ENCODE peak calls at places on chromosomes 5 and 9, in five cellular contexts. One of them, this sample, is unnamed. For H3K36me3, the result is how much of the 10 kb centered on the place peaks cover.

GRCh38 chr9:77435688-77436087 is 212.4 kb downstream of the GNA14 start:
- DNase-seq in ovary: no peak
- DNase-seq in right lobe of liver: no peak
- DNase-seq in suprapubic skin: no peak
- DNase-seq in IMR-90: peak
- DNase-seq in this sample: no peak

GRCh38 chr5:1130218-1130946 is 18.5 kb upstream of the SLC12A7 start:
- DNase-seq in right lobe of liver: no peak
- DNase-seq in suprapubic skin: no peak
- DNase-seq in ovary: no peak
- DNase-seq in IMR-90: no peak
- DNase-seq in this sample: peak

GRCh38 chr9:96258967-96259366 is 43.0 kb downstream of the HSD17B3 start:
- DNase-seq in right lobe of liver: no peak
- DNase-seq in ovary: no peak
- DNase-seq in suprapubic skin: no peak
- DNase-seq in IMR-90: no peak
- DNase-seq in this sample: no peak

GRCh38 chr5:87329114-87329513 is 61.4 kb downstream of the RASA1 start:
- DNase-seq in IMR-90: no peak
- DNase-seq in suprapubic skin: no peak
- DNase-seq in right lobe of liver: no peak
- DNase-seq in ovary: no peak
- DNase-seq in this sample: no peak

GRCh38 chr5:111668713-111669112 is 88.3 kb downstream of the NREP start:
- DNase-seq in right lobe of liver: no peak
- DNase-seq in suprapubic skin: no peak
- DNase-seq in IMR-90: peak
- DNase-seq in ovary: no peak
- DNase-seq in this sample: no peak

GRCh38 chr9:108316633-108317032 is 539.2 kb downstream of the ACTL7B start:
- DNase-seq in right lobe of liver: no peak
- DNase-seq in IMR-90: no peak
- DNase-seq in ovary: no peak
- DNase-seq in suprapubic skin: no peak
- DNase-seq in this sample: peak

GRCh38 chr9:35508069-35508468 is 18.2 kb downstream of the RUSC2 start:
- DNase-seq in right lobe of liver: no peak
- DNase-seq in suprapubic skin: no peak
- DNase-seq in ovary: no peak
- DNase-seq in IMR-90: peak
- DNase-seq in this sample: no peak

GRCh38 chr9:78626971-78627370 is 330.0 kb downstream of the PSAT1 start:
- DNase-seq in ovary: no peak
- DNase-seq in IMR-90: no peak
- DNase-seq in suprapubic skin: no peak
- DNase-seq in right lobe of liver: no peak
- DNase-seq in this sample: no peak

GRCh38 chr9:91817493-91818225 is 132.4 kb downstream of the ROR2 start:
- DNase-seq in IMR-90: peak
- DNase-seq in suprapubic skin: no peak
- DNase-seq in right lobe of liver: no peak
- DNase-seq in ovary: peak
- DNase-seq in this sample: no peak

GRCh38 chr5:56817306-56817986 is 2.1 kb downstream of the MAP3K1 start:
- DNase-seq in right lobe of liver: no peak
- DNase-seq in ovary: no peak
- DNase-seq in suprapubic skin: no peak
- DNase-seq in IMR-90: no peak
- DNase-seq in this sample: no peak

GRCh38 chr9:32335127-32335526 is 49.3 kb upstream of the ACO1 start:
- DNase-seq in suprapubic skin: no peak
- DNase-seq in ovary: no peak
- DNase-seq in right lobe of liver: no peak
- DNase-seq in IMR-90: no peak
- DNase-seq in this sample: no peak

GRCh38 chr5:98483301-98483700 is 290.2 kb upstream of the RGMB start:
- DNase-seq in right lobe of liver: no peak
- DNase-seq in IMR-90: peak
- DNase-seq in suprapubic skin: no peak
- DNase-seq in ovary: no peak
- DNase-seq in this sample: no peak

DNA sequence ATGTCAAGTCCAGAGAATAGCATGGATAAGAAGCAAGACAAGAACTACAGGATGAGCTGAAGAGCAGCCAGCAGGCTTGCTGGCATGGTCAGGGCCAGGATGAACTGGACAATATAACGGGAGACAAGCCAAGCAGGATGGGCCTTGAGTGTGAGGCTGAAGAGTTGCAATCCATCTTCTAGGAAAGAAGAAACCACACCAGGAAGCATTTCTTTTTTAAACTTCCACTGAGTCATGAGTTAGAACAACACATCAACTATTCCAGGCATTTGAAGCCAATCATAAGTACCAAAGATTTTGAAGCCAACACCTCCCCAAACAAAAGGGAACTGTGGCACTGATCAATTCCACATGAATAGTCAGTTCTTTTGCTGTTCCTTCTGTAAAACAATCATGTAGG is 27.3 kb downstream of the SLC31A2 start:
- DNase-seq in ovary: no peak
- DNase-seq in suprapubic skin: no peak
- DNase-seq in IMR-90: peak
- DNase-seq in right lobe of liver: no peak
- DNase-seq in this sample: no peak
- H3K36me3 ChIP-seq in ovary: under half
- H3K36me3 ChIP-seq in suprapubic skin: half or more
- H3K36me3 ChIP-seq in IMR-90: under half
- H3K36me3 ChIP-seq in right lobe of liver: half or more
- H3K36me3 ChIP-seq in this sample: half or more

DNA sequence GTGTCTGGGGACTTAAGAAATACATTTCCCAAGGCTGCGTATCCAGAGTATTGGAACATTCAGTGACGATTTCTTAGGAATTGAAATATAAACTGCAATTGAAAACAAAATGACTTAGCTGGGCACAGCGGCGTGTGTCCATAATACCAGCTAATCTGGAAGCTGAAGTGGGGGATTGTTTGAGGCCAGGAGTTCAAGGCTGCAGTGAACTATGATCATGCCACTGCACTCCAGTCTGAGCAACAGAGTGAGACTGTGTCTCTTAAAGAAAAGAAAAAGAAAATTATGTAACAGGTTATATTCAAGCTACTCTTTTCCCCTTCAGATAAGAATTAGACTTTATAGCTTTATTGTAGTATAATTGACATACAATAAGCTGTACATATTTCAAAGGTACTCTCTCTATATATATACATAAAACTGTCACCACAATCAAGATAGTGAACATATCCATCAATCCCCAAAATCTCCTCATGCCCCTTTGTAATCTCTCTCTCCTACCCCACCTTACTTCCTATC is 6.4 kb downstream of the SLC26A2 start:
- DNase-seq in ovary: no peak
- DNase-seq in suprapubic skin: no peak
- DNase-seq in IMR-90: no peak
- DNase-seq in right lobe of liver: no peak
- DNase-seq in this sample: no peak
- H3K27ac ChIP-seq in ovary: no peak
- H3K27ac ChIP-seq in suprapubic skin: no peak
- H3K27ac ChIP-seq in IMR-90: no peak
- H3K27ac ChIP-seq in right lobe of liver: no peak
- H3K27ac ChIP-seq in this sample: no peak

GRCh38 chr5:36151434-36152323 is at the start of the genes LMBRD2 and SKP2:
- DNase-seq in right lobe of liver: peak
- DNase-seq in IMR-90: peak
- DNase-seq in ovary: peak
- DNase-seq in suprapubic skin: peak
- DNase-seq in this sample: peak
- TF ChIP-seq POLR2A in right lobe of liver: peak
- TF ChIP-seq POLR2A in IMR-90: peak
- TF ChIP-seq POLR2A in ovary: no peak
- TF ChIP-seq POLR2A in suprapubic skin: peak
- TF ChIP-seq POLR2A in this sample: peak

GRCh38 chr5:16867585-16867953 is 68.5 kb downstream of the MYO10 start:
- DNase-seq in IMR-90: no peak
- DNase-seq in suprapubic skin: no peak
- DNase-seq in ovary: no peak
- DNase-seq in right lobe of liver: no peak
- DNase-seq in this sample: no peak

GRCh38 chr5:16866795-16867584 is 69.1 kb downstream of the MYO10 start:
- DNase-seq in right lobe of liver: no peak
- DNase-seq in suprapubic skin: no peak
- DNase-seq in IMR-90: peak
- DNase-seq in ovary: no peak
- DNase-seq in this sample: no peak

GRCh38 chr5:16864566-16864965 is 71.5 kb downstream of the MYO10 start:
- DNase-seq in IMR-90: no peak
- DNase-seq in suprapubic skin: no peak
- DNase-seq in right lobe of liver: no peak
- DNase-seq in ovary: no peak
- DNase-seq in this sample: no peak

GRCh38 chr5:16863380-16864007 is 72.6 kb downstream of the MYO10 start:
- DNase-seq in IMR-90: no peak
- DNase-seq in suprapubic skin: no peak
- DNase-seq in ovary: no peak
- DNase-seq in right lobe of liver: no peak
- DNase-seq in this sample: no peak

DNA sequence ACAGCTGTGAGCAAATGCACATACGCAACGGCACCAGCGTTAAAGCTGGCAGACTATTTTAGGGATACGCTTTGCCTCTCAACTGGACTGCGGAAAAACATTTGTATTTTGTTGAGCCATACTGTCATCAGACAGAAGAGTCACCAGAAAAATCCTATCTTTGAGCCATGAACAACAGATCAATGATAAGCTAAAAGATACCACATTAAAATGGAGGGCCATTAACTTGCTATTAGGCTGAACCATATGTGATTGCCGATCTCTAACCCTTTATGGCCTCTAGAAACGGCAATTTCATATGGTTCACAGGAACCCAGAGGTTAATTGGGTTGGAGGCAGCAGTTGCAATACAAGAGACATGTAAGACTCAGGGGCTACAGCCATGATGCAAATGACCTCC is 69.9 kb downstream of the MYO10 start:
- DNase-seq in suprapubic skin: no peak
- DNase-seq in IMR-90: no peak
- DNase-seq in ovary: no peak
- DNase-seq in right lobe of liver: no peak
- DNase-seq in this sample: no peak
- H3K36me3 ChIP-seq in suprapubic skin: under half
- H3K36me3 ChIP-seq in IMR-90: under half
- H3K36me3 ChIP-seq in ovary: under half
- H3K36me3 ChIP-seq in right lobe of liver: under half
- H3K36me3 ChIP-seq in this sample: under half

GRCh38 chr5:151058891-151059611 is 21.8 kb downstream of the TNIP1 start:
- DNase-seq in ovary: no peak
- DNase-seq in right lobe of liver: no peak
- DNase-seq in suprapubic skin: no peak
- DNase-seq in IMR-90: no peak
- DNase-seq in this sample: no peak
- H3K27ac ChIP-seq in ovary: no peak
- H3K27ac ChIP-seq in right lobe of liver: peak
- H3K27ac ChIP-seq in suprapubic skin: no peak
- H3K27ac ChIP-seq in IMR-90: no peak
- H3K27ac ChIP-seq in this sample: peak

DNA sequence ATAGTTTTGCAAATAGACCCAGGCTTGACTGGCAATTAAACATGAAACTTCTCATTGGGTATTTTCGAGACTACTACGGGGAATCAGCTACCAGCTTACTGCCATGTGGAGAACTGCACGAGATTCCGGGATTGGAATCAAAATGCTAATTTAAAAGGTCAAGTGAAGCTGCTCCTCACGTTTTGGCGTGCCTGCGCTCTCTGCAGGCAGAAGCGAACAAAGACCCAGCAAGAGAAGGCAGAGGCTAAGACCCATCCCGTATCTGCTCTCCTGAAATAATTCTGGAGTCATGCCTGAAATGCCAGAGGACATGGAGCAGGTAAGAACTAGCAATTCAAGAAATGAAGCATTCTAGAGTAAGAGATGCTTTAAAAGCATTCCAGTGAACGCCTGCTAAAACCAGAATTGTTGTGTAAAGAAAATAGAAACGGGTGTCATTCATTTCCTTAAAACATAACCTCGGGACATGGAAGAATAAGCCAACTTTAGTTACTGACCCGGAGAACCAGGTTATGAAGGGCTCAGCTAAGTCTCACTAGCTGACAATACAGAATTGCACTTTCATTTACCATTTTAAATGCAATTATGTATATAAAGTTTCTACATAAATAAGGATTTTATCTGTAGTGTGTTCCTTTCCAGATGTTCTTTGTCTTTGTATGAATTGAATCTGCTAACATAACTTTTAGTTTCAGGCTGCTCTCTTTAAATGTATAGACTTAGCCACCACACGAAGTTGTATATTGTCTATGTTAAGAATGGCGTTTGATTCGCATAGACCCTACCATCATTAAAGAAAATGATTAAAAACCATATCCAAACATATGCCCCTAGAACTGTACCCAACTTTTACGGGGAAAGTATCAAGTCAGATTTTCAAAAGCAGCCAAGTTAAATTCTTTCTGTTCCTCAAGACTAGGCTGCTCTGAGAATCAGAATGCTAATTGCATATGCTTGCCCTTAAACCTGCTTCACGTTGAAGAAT is 2.0 kb upstream of the MAT2B start:
- DNase-seq in ovary: peak
- DNase-seq in suprapubic skin: no peak
- DNase-seq in IMR-90: peak
- DNase-seq in right lobe of liver: peak
- DNase-seq in this sample: no peak
- TF ChIP-seq POLR2A in ovary: no peak
- TF ChIP-seq POLR2A in suprapubic skin: peak
- TF ChIP-seq POLR2A in IMR-90: no peak
- TF ChIP-seq POLR2A in right lobe of liver: peak
- TF ChIP-seq POLR2A in this sample: peak

DNA sequence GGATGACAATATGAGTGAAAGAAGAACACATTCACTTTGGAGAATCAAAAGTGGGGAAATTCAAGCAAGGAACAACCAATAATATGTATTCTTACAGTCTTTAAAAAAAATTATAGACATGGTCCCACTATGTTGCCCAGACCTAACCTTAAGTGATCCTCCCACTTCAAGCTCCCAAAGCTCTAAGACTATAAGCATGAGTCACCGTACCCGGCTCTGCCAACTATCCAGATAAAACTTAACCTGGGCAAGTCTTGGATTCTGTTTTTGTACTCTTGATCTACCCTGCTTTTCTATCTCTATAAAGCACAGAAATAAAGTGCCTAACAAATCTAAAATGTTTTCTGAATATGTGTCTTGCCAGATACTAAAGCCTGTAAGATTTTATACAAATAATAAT is 30.9 kb downstream of the CEMIP2 start:
- DNase-seq in ovary: no peak
- DNase-seq in right lobe of liver: no peak
- DNase-seq in IMR-90: no peak
- DNase-seq in suprapubic skin: no peak
- DNase-seq in this sample: no peak
- H3K36me3 ChIP-seq in ovary: under half
- H3K36me3 ChIP-seq in right lobe of liver: half or more
- H3K36me3 ChIP-seq in IMR-90: under half
- H3K36me3 ChIP-seq in suprapubic skin: under half
- H3K36me3 ChIP-seq in this sample: under half